ENCODE peak calls at places on chromosomes 6 and 20, in six cellular contexts. One of them, this sample, is unnamed.

GRCh38 chr6:9397981-9398559 is 962.7 kb upstream of the SLC35B3 start:
- DNase-seq in CD8-positive, alpha-beta T cell: no peak
- DNase-seq in small intestine: no peak
- DNase-seq in AG04449: no peak
- DNase-seq in endothelial cell of umbilical vein: peak
- DNase-seq in lower lobe of right lung: peak
- DNase-seq in this sample: no peak

GRCh38 chr20:62898970-62899632 is 27.2 kb downstream of the DIDO1 start:
- DNase-seq in CD8-positive, alpha-beta T cell: no peak
- DNase-seq in small intestine: no peak
- DNase-seq in AG04449: no peak
- DNase-seq in endothelial cell of umbilical vein: no peak
- DNase-seq in lower lobe of right lung: peak
- DNase-seq in this sample: no peak

GRCh38 chr6:91213229-91213901 is 626.5 kb upstream of the MAP3K7 start:
- DNase-seq in CD8-positive, alpha-beta T cell: no peak
- DNase-seq in small intestine: peak
- DNase-seq in AG04449: no peak
- DNase-seq in endothelial cell of umbilical vein: no peak
- DNase-seq in lower lobe of right lung: no peak
- DNase-seq in this sample: no peak

GRCh38 chr6:149198265-149198664 is 119.2 kb upstream of the TAB2 start:
- DNase-seq in CD8-positive, alpha-beta T cell: no peak
- DNase-seq in small intestine: no peak
- DNase-seq in AG04449: no peak
- DNase-seq in endothelial cell of umbilical vein: no peak
- DNase-seq in lower lobe of right lung: no peak
- DNase-seq in this sample: no peak

GRCh38 chr6:105748737-105749161 is 337.4 kb upstream of the PRDM1 start:
- DNase-seq in CD8-positive, alpha-beta T cell: no peak
- DNase-seq in small intestine: no peak
- DNase-seq in AG04449: no peak
- DNase-seq in endothelial cell of umbilical vein: no peak
- DNase-seq in lower lobe of right lung: peak
- DNase-seq in this sample: peak

GRCh38 chr20:58700121-58700780 is 7.7 kb downstream of the NPEPL1 start:
- DNase-seq in CD8-positive, alpha-beta T cell: no peak
- DNase-seq in small intestine: peak
- DNase-seq in AG04449: no peak
- DNase-seq in endothelial cell of umbilical vein: no peak
- DNase-seq in lower lobe of right lung: no peak
- DNase-seq in this sample: no peak

GRCh38 chr6:169813969-169814368 is 62.5 kb downstream of the ERMARD start:
- DNase-seq in CD8-positive, alpha-beta T cell: no peak
- DNase-seq in small intestine: no peak
- DNase-seq in AG04449: no peak
- DNase-seq in endothelial cell of umbilical vein: no peak
- DNase-seq in lower lobe of right lung: no peak
- DNase-seq in this sample: no peak

GRCh38 chr20:53652090-53652858 is 58.6 kb upstream of the ZNF217 start:
- DNase-seq in CD8-positive, alpha-beta T cell: no peak
- DNase-seq in small intestine: peak
- DNase-seq in AG04449: no peak
- DNase-seq in endothelial cell of umbilical vein: no peak
- DNase-seq in lower lobe of right lung: no peak
- DNase-seq in this sample: no peak

GRCh38 chr6:74645108-74645849 is 560.6 kb downstream of the COL12A1 start:
- DNase-seq in CD8-positive, alpha-beta T cell: no peak
- DNase-seq in small intestine: no peak
- DNase-seq in AG04449: no peak
- DNase-seq in endothelial cell of umbilical vein: no peak
- DNase-seq in lower lobe of right lung: no peak
- DNase-seq in this sample: no peak

GRCh38 chr20:9235518-9235917 is 166.6 kb downstream of the PLCB4 start:
- DNase-seq in CD8-positive, alpha-beta T cell: no peak
- DNase-seq in small intestine: no peak
- DNase-seq in AG04449: no peak
- DNase-seq in endothelial cell of umbilical vein: peak
- DNase-seq in lower lobe of right lung: no peak
- DNase-seq in this sample: peak

GRCh38 chr6:99219788-99220187 is 129.7 kb downstream of the FAXC start:
- DNase-seq in CD8-positive, alpha-beta T cell: no peak
- DNase-seq in small intestine: peak
- DNase-seq in AG04449: no peak
- DNase-seq in endothelial cell of umbilical vein: no peak
- DNase-seq in lower lobe of right lung: no peak
- DNase-seq in this sample: no peak

GRCh38 chr20:63736893-63737689 is 627 bp downstream of the LIME1 start:
- DNase-seq in CD8-positive, alpha-beta T cell: peak
- DNase-seq in small intestine: peak
- DNase-seq in AG04449: no peak
- DNase-seq in endothelial cell of umbilical vein: no peak
- DNase-seq in lower lobe of right lung: no peak
- DNase-seq in this sample: no peak

GRCh38 chr6:10763006-10763405 is 15.4 kb downstream of the TMEM14B start:
- DNase-seq in CD8-positive, alpha-beta T cell: no peak
- DNase-seq in small intestine: no peak
- DNase-seq in AG04449: no peak
- DNase-seq in endothelial cell of umbilical vein: peak
- DNase-seq in lower lobe of right lung: no peak
- DNase-seq in this sample: no peak

GRCh38 chr20:54624701-54625472 is 149.5 kb downstream of the DOK5 start:
- DNase-seq in CD8-positive, alpha-beta T cell: no peak
- DNase-seq in small intestine: no peak
- DNase-seq in AG04449: no peak
- DNase-seq in endothelial cell of umbilical vein: no peak
- DNase-seq in lower lobe of right lung: no peak
- DNase-seq in this sample: no peak

GRCh38 chr6:157374889-157375443 is 6.0 kb upstream of the ZDHHC14 start:
- DNase-seq in CD8-positive, alpha-beta T cell: no peak
- DNase-seq in small intestine: peak
- DNase-seq in AG04449: no peak
- DNase-seq in endothelial cell of umbilical vein: no peak
- DNase-seq in lower lobe of right lung: no peak
- DNase-seq in this sample: no peak

GRCh38 chr6:145428656-145429173 is 306.6 kb downstream of the EPM2A start:
- DNase-seq in CD8-positive, alpha-beta T cell: no peak
- DNase-seq in small intestine: no peak
- DNase-seq in AG04449: no peak
- DNase-seq in endothelial cell of umbilical vein: no peak
- DNase-seq in lower lobe of right lung: no peak
- DNase-seq in this sample: no peak

GRCh38 chr6:141133836-141134235 is 998.9 kb upstream of the GJE1 start:
- DNase-seq in CD8-positive, alpha-beta T cell: no peak
- DNase-seq in small intestine: no peak
- DNase-seq in AG04449: no peak
- DNase-seq in endothelial cell of umbilical vein: no peak
- DNase-seq in lower lobe of right lung: no peak
- DNase-seq in this sample: peak

GRCh38 chr20:24382330-24382729 is 87.1 kb upstream of the SYNDIG1 start:
- DNase-seq in CD8-positive, alpha-beta T cell: no peak
- DNase-seq in small intestine: no peak
- DNase-seq in AG04449: no peak
- DNase-seq in endothelial cell of umbilical vein: no peak
- DNase-seq in lower lobe of right lung: no peak
- DNase-seq in this sample: no peak

GRCh38 chr6:107116923-107117417 is 1.7 kb upstream of the BEND3 start:
- DNase-seq in CD8-positive, alpha-beta T cell: no peak
- DNase-seq in small intestine: no peak
- DNase-seq in AG04449: no peak
- DNase-seq in endothelial cell of umbilical vein: no peak
- DNase-seq in lower lobe of right lung: no peak
- DNase-seq in this sample: no peak

GRCh38 chr6:54910326-54910952 is 63.9 kb downstream of the FAM83B start:
- DNase-seq in CD8-positive, alpha-beta T cell: no peak
- DNase-seq in small intestine: peak
- DNase-seq in AG04449: no peak
- DNase-seq in endothelial cell of umbilical vein: no peak
- DNase-seq in lower lobe of right lung: no peak
- DNase-seq in this sample: no peak

GRCh38 chr6:158969148-158969547 is 30.9 kb downstream of the RSPH3 start:
- DNase-seq in CD8-positive, alpha-beta T cell: no peak
- DNase-seq in small intestine: no peak
- DNase-seq in AG04449: no peak
- DNase-seq in endothelial cell of umbilical vein: no peak
- DNase-seq in lower lobe of right lung: no peak
- DNase-seq in this sample: no peak

GRCh38 chr6:158977373-158977772 is 22.6 kb downstream of the RSPH3 start:
- DNase-seq in CD8-positive, alpha-beta T cell: no peak
- DNase-seq in small intestine: no peak
- DNase-seq in AG04449: no peak
- DNase-seq in endothelial cell of umbilical vein: no peak
- DNase-seq in lower lobe of right lung: no peak
- DNase-seq in this sample: no peak

GRCh38 chr6:158970640-158971291 is 29.2 kb downstream of the RSPH3 start:
- DNase-seq in CD8-positive, alpha-beta T cell: no peak
- DNase-seq in small intestine: no peak
- DNase-seq in AG04449: no peak
- DNase-seq in endothelial cell of umbilical vein: no peak
- DNase-seq in lower lobe of right lung: no peak
- DNase-seq in this sample: no peak

DNA sequence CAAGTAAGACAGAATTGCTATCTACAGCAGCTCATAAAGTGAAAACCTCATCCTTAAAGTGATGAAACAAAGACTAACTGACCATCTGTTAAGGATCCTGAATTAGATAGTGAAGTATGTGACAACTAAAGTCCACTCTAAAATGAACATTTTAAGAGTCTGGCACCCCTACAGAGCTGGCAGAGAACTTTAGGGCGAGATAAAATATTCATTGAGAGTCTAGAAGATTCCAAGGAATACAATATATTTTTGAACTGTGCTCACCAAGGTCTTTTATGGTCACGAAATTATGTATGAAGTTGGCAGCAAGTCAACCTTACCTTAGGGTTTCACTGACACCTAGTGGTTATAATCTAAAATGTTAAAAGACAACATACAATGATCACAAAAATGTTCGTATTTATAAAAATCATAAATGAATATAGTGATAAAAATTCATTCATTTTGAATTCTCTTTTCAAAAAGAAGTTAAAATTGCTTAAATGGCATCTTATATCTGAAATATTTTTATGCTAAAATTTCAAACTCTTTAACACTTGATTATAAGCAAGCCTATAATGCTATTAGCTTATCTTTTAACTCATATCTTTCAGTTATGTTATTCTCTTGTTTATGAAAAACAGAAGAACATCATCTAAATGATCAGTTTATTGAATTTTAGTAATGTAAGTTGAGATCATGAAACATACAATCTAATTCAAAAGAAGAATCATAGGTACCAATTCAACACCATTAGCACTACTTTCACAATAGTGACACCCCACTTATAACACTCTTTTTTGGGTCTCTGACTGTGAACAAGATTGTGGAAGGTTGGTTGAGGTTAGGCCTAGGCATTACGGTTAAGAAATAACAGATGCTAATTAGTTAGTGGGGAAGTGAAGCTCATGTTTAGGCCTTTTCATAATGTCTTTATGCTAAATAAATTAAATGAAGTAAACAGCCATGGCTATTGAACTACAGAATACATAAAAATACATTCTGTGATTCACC is 27.5 kb downstream of the RSPH3 start:
- DNase-seq in CD8-positive, alpha-beta T cell: no peak
- DNase-seq in small intestine: peak
- DNase-seq in AG04449: no peak
- DNase-seq in endothelial cell of umbilical vein: peak
- DNase-seq in lower lobe of right lung: no peak
- DNase-seq in this sample: peak
- H3K4me3 ChIP-seq in CD8-positive, alpha-beta T cell: no peak
- H3K4me3 ChIP-seq in small intestine: no peak
- H3K4me3 ChIP-seq in AG04449: no peak
- H3K4me3 ChIP-seq in endothelial cell of umbilical vein: no peak
- H3K4me3 ChIP-seq in lower lobe of right lung: no peak
- H3K4me3 ChIP-seq in this sample: no peak

DNA sequence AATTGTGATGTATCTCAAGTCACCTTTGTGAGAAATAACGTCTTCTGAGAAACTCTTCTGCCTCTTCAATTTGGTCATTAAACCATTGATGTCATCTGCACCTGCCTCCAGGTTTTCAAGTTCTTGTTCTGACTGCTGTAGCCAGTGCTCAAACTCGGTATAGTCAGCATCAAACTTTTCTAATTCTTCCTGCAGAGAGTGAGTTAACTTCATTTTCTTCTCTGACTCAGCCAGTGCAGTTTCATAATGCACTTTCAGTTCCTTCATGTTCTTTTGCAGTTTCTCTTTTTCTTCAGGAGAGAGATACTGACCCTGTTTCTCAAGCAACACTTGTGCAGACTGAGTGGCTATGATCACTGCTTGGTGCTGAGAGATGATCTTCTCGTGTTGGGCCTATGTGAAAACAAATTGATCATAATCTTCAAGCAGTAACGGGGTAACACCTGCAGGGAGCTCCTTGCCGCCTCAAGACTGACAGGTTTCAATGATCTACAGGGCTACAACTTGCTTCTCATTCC is 48.8 kb downstream of the DST start:
- DNase-seq in CD8-positive, alpha-beta T cell: no peak
- DNase-seq in small intestine: no peak
- DNase-seq in AG04449: no peak
- DNase-seq in endothelial cell of umbilical vein: no peak
- DNase-seq in lower lobe of right lung: no peak
- DNase-seq in this sample: no peak
- H3K4me3 ChIP-seq in CD8-positive, alpha-beta T cell: no peak
- H3K4me3 ChIP-seq in small intestine: no peak
- H3K4me3 ChIP-seq in AG04449: no peak
- H3K4me3 ChIP-seq in endothelial cell of umbilical vein: no peak
- H3K4me3 ChIP-seq in lower lobe of right lung: no peak
- H3K4me3 ChIP-seq in this sample: no peak

GRCh38 chr20:21089421-21089820 is 16.7 kb downstream of the LINC00237 start:
- DNase-seq in CD8-positive, alpha-beta T cell: no peak
- DNase-seq in small intestine: no peak
- DNase-seq in AG04449: no peak
- DNase-seq in endothelial cell of umbilical vein: no peak
- DNase-seq in lower lobe of right lung: no peak
- DNase-seq in this sample: no peak
- H3K4me3 ChIP-seq in CD8-positive, alpha-beta T cell: no peak
- H3K4me3 ChIP-seq in small intestine: no peak
- H3K4me3 ChIP-seq in AG04449: no peak
- H3K4me3 ChIP-seq in endothelial cell of umbilical vein: no peak
- H3K4me3 ChIP-seq in lower lobe of right lung: no peak
- H3K4me3 ChIP-seq in this sample: no peak

GRCh38 chr20:2256132-2256531 is 39.7 kb upstream of the TGM3 start:
- DNase-seq in CD8-positive, alpha-beta T cell: no peak
- DNase-seq in small intestine: no peak
- DNase-seq in AG04449: no peak
- DNase-seq in endothelial cell of umbilical vein: no peak
- DNase-seq in lower lobe of right lung: no peak
- DNase-seq in this sample: no peak

GRCh38 chr20:2249935-2250334 is 45.9 kb upstream of the TGM3 start:
- DNase-seq in CD8-positive, alpha-beta T cell: no peak
- DNase-seq in small intestine: no peak
- DNase-seq in AG04449: no peak
- DNase-seq in endothelial cell of umbilical vein: no peak
- DNase-seq in lower lobe of right lung: no peak
- DNase-seq in this sample: no peak

GRCh38 chr20:2252419-2253060 is 43.3 kb upstream of the TGM3 start:
- DNase-seq in CD8-positive, alpha-beta T cell: no peak
- DNase-seq in small intestine: no peak
- DNase-seq in AG04449: no peak
- DNase-seq in endothelial cell of umbilical vein: no peak
- DNase-seq in lower lobe of right lung: no peak
- DNase-seq in this sample: no peak

GRCh38 chr20:2259731-2260130 is 36.1 kb upstream of the TGM3 start:
- DNase-seq in CD8-positive, alpha-beta T cell: no peak
- DNase-seq in small intestine: no peak
- DNase-seq in AG04449: no peak
- DNase-seq in endothelial cell of umbilical vein: no peak
- DNase-seq in lower lobe of right lung: no peak
- DNase-seq in this sample: no peak

GRCh38 chr20:2254333-2254732 is 41.5 kb upstream of the TGM3 start:
- DNase-seq in CD8-positive, alpha-beta T cell: no peak
- DNase-seq in small intestine: no peak
- DNase-seq in AG04449: no peak
- DNase-seq in endothelial cell of umbilical vein: no peak
- DNase-seq in lower lobe of right lung: no peak
- DNase-seq in this sample: no peak
- H3K4me3 ChIP-seq in CD8-positive, alpha-beta T cell: no peak
- H3K4me3 ChIP-seq in small intestine: no peak
- H3K4me3 ChIP-seq in AG04449: no peak
- H3K4me3 ChIP-seq in endothelial cell of umbilical vein: no peak
- H3K4me3 ChIP-seq in lower lobe of right lung: no peak
- H3K4me3 ChIP-seq in this sample: no peak

This sample was measured in skeletal muscle cell.